ENCODE peak calls at places on chromosomes 7 and 10, in eight cellular contexts. One of them, this sample, is unnamed.

GRCh38 chr7:142607351-142607750 is 141.9 kb upstream of the PRSS1 start:
- DNase-seq in HCT116: no peak
- DNase-seq in body of pancreas: no peak
- DNase-seq in breast epithelium: no peak
- DNase-seq in IMR-90: no peak
- DNase-seq in esophagus muscularis mucosa: no peak
- DNase-seq in heart left ventricle: no peak
- DNase-seq in tibial nerve: no peak
- DNase-seq in this sample: no peak

GRCh38 chr10:77846718-77847311 is 79.7 kb downstream of the DLG5 start:
- DNase-seq in HCT116: peak; percentile 16
- DNase-seq in body of pancreas: peak; percentile 82
- DNase-seq in breast epithelium: peak; percentile 74
- DNase-seq in IMR-90: peak; percentile 66
- DNase-seq in esophagus muscularis mucosa: no peak
- DNase-seq in heart left ventricle: peak; percentile 74
- DNase-seq in tibial nerve: peak; percentile 76
- DNase-seq in this sample: peak; percentile 85

GRCh38 chr10:120209124-120209523 is 247.9 kb upstream of the PLPP4 start:
- DNase-seq in HCT116: no peak
- DNase-seq in body of pancreas: no peak
- DNase-seq in breast epithelium: no peak
- DNase-seq in IMR-90: no peak
- DNase-seq in esophagus muscularis mucosa: no peak
- DNase-seq in heart left ventricle: no peak
- DNase-seq in tibial nerve: no peak
- DNase-seq in this sample: no peak

GRCh38 chr10:80266513-80266863 is 23.0 kb downstream of the MAT1A start:
- DNase-seq in HCT116: no peak
- DNase-seq in body of pancreas: no peak
- DNase-seq in breast epithelium: no peak
- DNase-seq in IMR-90: no peak
- DNase-seq in esophagus muscularis mucosa: no peak
- DNase-seq in heart left ventricle: no peak
- DNase-seq in tibial nerve: no peak
- DNase-seq in this sample: no peak

GRCh38 chr10:80497187-80498038 is 40.3 kb upstream of the SH2D4B start:
- DNase-seq in HCT116: no peak
- DNase-seq in body of pancreas: no peak
- DNase-seq in breast epithelium: no peak
- DNase-seq in IMR-90: peak; percentile 72
- DNase-seq in esophagus muscularis mucosa: no peak
- DNase-seq in heart left ventricle: peak; percentile 78
- DNase-seq in tibial nerve: no peak
- DNase-seq in this sample: peak; percentile 64

GRCh38 chr10:12144538-12144937 is 15.1 kb downstream of the SEC61A2 start:
- DNase-seq in HCT116: no peak
- DNase-seq in body of pancreas: no peak
- DNase-seq in breast epithelium: no peak
- DNase-seq in IMR-90: no peak
- DNase-seq in esophagus muscularis mucosa: no peak
- DNase-seq in heart left ventricle: no peak
- DNase-seq in tibial nerve: no peak
- DNase-seq in this sample: no peak

GRCh38 chr10:64261676-64262075 is 740.5 kb downstream of the REEP3 start:
- DNase-seq in HCT116: no peak
- DNase-seq in body of pancreas: no peak
- DNase-seq in breast epithelium: no peak
- DNase-seq in IMR-90: no peak
- DNase-seq in esophagus muscularis mucosa: no peak
- DNase-seq in heart left ventricle: no peak
- DNase-seq in tibial nerve: no peak
- DNase-seq in this sample: no peak

GRCh38 chr7:2675256-2675764 is 12.7 kb upstream of the AMZ1 start:
- DNase-seq in HCT116: no peak
- DNase-seq in body of pancreas: no peak
- DNase-seq in breast epithelium: no peak
- DNase-seq in IMR-90: no peak
- DNase-seq in esophagus muscularis mucosa: no peak
- DNase-seq in heart left ventricle: no peak
- DNase-seq in tibial nerve: no peak
- DNase-seq in this sample: no peak

GRCh38 chr10:23094786-23095403 is 484 bp upstream of the MSRB2 start:
- DNase-seq in HCT116: no peak
- DNase-seq in body of pancreas: no peak
- DNase-seq in breast epithelium: no peak
- DNase-seq in IMR-90: peak; percentile 4
- DNase-seq in esophagus muscularis mucosa: no peak
- DNase-seq in heart left ventricle: no peak
- DNase-seq in tibial nerve: no peak
- DNase-seq in this sample: no peak

DNA sequence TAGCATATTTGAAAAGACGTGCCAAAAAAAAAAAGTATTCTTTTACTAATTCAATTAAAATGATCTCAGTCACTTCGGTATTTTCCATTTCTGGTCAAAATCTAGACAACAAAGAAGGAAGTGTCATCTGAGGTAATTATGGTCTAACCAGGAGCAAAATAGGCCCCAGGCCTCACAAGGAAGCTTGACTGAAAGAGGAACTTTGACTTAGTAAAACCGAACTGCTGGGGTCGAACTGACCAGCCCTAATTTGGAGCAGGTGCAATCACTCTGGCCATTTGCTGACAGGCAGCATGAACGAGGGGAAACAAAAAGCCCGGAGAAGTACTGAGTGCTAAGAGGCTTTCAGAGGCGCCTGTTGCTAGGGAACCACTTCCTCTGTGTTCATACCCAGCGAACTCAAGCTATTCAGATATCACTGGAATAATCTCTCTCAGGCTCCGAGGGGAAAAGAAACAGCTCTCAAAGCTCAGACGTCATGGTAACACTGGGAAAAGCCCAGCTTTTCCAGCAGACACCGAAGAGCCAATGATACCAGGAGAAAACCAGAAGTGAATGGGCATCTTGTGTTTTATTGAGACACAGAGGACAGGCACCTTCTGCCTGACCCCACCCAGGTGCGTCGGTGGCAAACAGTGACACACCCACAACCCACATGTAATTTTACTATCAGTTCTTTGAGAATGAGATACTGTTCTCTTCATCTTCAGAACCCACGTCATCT is 126.5 kb downstream of the FAM107B start:
- DNase-seq in HCT116: no peak
- DNase-seq in body of pancreas: peak; percentile 52
- DNase-seq in breast epithelium: peak; percentile 62
- DNase-seq in IMR-90: peak; percentile 65
- DNase-seq in esophagus muscularis mucosa: no peak
- DNase-seq in heart left ventricle: peak; percentile 85
- DNase-seq in tibial nerve: peak; percentile 59
- DNase-seq in this sample: peak; percentile 86
- H3K4me3 ChIP-seq in HCT116: no peak overlapping the region
- H3K4me3 ChIP-seq in body of pancreas: no peak overlapping the region
- H3K4me3 ChIP-seq in breast epithelium: no peak overlapping the region
- H3K4me3 ChIP-seq in IMR-90: no peak overlapping the region
- H3K4me3 ChIP-seq in esophagus muscularis mucosa: peak overlapping the region; percentile 22
- H3K4me3 ChIP-seq in heart left ventricle: no peak overlapping the region
- H3K4me3 ChIP-seq in tibial nerve: no peak overlapping the region
- H3K4me3 ChIP-seq in this sample: peak overlapping the region; percentile 0

GRCh38 chr10:17228081-17229015 is at the start of gene VIM:
- DNase-seq in HCT116: peak; percentile 84
- DNase-seq in body of pancreas: peak; percentile 76
- DNase-seq in breast epithelium: peak; percentile 71
- DNase-seq in IMR-90: peak; percentile 96
- DNase-seq in esophagus muscularis mucosa: peak; percentile 97
- DNase-seq in heart left ventricle: peak; percentile 93
- DNase-seq in tibial nerve: peak; percentile 88
- DNase-seq in this sample: peak; percentile 93
- TF ChIP-seq POLR2A in HCT116: no peak
- TF ChIP-seq POLR2A in body of pancreas: peak; percentile 46
- TF ChIP-seq POLR2A in breast epithelium: no peak
- TF ChIP-seq POLR2A in IMR-90: peak; percentile 68
- TF ChIP-seq POLR2A in esophagus muscularis mucosa: no peak
- TF ChIP-seq POLR2A in heart left ventricle: peak; percentile 67
- TF ChIP-seq POLR2A in tibial nerve: peak; percentile 37
- TF ChIP-seq POLR2A in this sample: peak; percentile 83

DNA sequence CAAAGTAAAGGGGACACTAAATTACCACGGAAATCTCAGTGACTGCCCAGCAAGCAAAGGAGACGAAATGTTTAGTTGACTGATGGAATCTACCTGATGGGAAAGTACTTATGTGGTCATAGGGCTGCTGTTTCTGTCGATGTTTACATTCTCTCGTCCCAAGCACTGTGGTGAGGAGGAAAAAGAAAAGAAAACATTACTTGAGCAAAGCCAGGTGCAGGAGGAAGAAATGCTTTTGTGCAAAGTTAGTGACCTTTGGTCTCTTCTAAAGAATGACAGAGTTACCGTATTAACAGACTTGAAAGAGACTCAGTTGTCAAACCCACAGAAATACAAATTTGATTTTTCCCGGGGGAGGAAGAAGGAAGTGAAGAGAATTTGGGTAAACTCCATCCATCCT is 43.3 kb upstream of the FMC1 start:
- DNase-seq in HCT116: no peak
- DNase-seq in body of pancreas: no peak
- DNase-seq in breast epithelium: no peak
- DNase-seq in IMR-90: peak; percentile 2
- DNase-seq in esophagus muscularis mucosa: no peak
- DNase-seq in heart left ventricle: no peak
- DNase-seq in tibial nerve: no peak
- DNase-seq in this sample: no peak
- H3K27ac ChIP-seq in HCT116: no peak overlapping the region
- H3K27ac ChIP-seq in body of pancreas: peak overlapping the region; percentile 27
- H3K27ac ChIP-seq in breast epithelium: no peak overlapping the region
- H3K27ac ChIP-seq in IMR-90: no peak overlapping the region
- H3K27ac ChIP-seq in esophagus muscularis mucosa: no peak overlapping the region
- H3K27ac ChIP-seq in heart left ventricle: no peak overlapping the region
- H3K27ac ChIP-seq in tibial nerve: no peak overlapping the region
- H3K27ac ChIP-seq in this sample: no peak overlapping the region

GRCh38 chr7:110673148-110673547 is 417.8 kb upstream of the LRRN3 start:
- DNase-seq in HCT116: no peak
- DNase-seq in body of pancreas: no peak
- DNase-seq in breast epithelium: no peak
- DNase-seq in IMR-90: no peak
- DNase-seq in esophagus muscularis mucosa: no peak
- DNase-seq in heart left ventricle: no peak
- DNase-seq in tibial nerve: no peak
- DNase-seq in this sample: no peak
- H3K4me3 ChIP-seq in HCT116: no peak overlapping the region
- H3K4me3 ChIP-seq in body of pancreas: no peak overlapping the region
- H3K4me3 ChIP-seq in breast epithelium: no peak overlapping the region
- H3K4me3 ChIP-seq in IMR-90: no peak overlapping the region
- H3K4me3 ChIP-seq in esophagus muscularis mucosa: no peak overlapping the region
- H3K4me3 ChIP-seq in heart left ventricle: no peak overlapping the region
- H3K4me3 ChIP-seq in tibial nerve: no peak overlapping the region
- H3K4me3 ChIP-seq in this sample: no peak overlapping the region

DNA sequence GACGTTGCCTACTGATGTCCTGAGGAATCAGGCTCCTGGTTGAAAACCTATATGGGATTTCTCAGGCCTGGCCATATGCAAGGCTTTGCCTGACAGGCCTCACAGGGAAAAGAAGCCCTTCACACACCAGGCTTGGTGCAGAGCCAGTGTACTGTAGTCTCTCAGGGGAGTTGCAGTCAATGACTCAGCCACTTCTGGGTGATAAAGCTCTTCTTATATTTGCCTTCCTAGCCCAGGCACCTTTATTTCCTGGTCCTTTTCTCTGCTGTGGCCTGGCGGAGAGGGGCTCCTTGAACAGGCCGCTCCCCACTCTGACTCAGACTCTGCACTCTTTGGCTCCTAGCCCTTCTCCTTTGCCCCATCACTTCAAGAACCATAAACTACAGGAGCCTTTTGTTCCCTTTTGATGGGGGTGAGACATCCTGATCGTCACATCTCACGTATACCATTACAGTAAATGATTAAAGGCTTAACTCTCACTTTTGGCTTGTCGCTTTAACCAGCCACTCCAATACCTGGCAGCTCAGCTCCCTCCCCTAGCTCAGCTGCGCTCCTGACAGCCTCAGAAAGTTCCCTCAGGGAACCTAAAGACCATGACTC is 33.5 kb downstream of the DPY19L1 start:
- DNase-seq in HCT116: peak; percentile 99
- DNase-seq in body of pancreas: peak; percentile 64
- DNase-seq in breast epithelium: no peak
- DNase-seq in IMR-90: peak; percentile 90
- DNase-seq in esophagus muscularis mucosa: no peak
- DNase-seq in heart left ventricle: peak; percentile 51
- DNase-seq in tibial nerve: no peak
- DNase-seq in this sample: no peak
- TF ChIP-seq POLR2A in HCT116: no peak
- TF ChIP-seq POLR2A in body of pancreas: no peak
- TF ChIP-seq POLR2A in breast epithelium: no peak
- TF ChIP-seq POLR2A in IMR-90: no peak
- TF ChIP-seq POLR2A in esophagus muscularis mucosa: no peak
- TF ChIP-seq POLR2A in heart left ventricle: no peak
- TF ChIP-seq POLR2A in tibial nerve: no peak
- TF ChIP-seq POLR2A in this sample: no peak

GRCh38 chr10:126013489-126014281 is 117.3 kb downstream of the FANK1 start:
- DNase-seq in HCT116: no peak
- DNase-seq in body of pancreas: peak; percentile 20
- DNase-seq in breast epithelium: no peak
- DNase-seq in IMR-90: peak; percentile 96
- DNase-seq in esophagus muscularis mucosa: no peak
- DNase-seq in heart left ventricle: no peak
- DNase-seq in tibial nerve: no peak
- DNase-seq in this sample: no peak

GRCh38 chr10:126012485-126012884 is 116.1 kb downstream of the FANK1 start:
- DNase-seq in HCT116: no peak
- DNase-seq in body of pancreas: no peak
- DNase-seq in breast epithelium: no peak
- DNase-seq in IMR-90: peak; percentile 10
- DNase-seq in esophagus muscularis mucosa: no peak
- DNase-seq in heart left ventricle: no peak
- DNase-seq in tibial nerve: no peak
- DNase-seq in this sample: no peak

GRCh38 chr10:126009590-126009989 is 113.2 kb downstream of the FANK1 start:
- DNase-seq in HCT116: no peak
- DNase-seq in body of pancreas: no peak
- DNase-seq in breast epithelium: no peak
- DNase-seq in IMR-90: no peak
- DNase-seq in esophagus muscularis mucosa: no peak
- DNase-seq in heart left ventricle: no peak
- DNase-seq in tibial nerve: no peak
- DNase-seq in this sample: no peak

GRCh38 chr10:126014309-126014708 is 117.9 kb downstream of the FANK1 start:
- DNase-seq in HCT116: no peak
- DNase-seq in body of pancreas: no peak
- DNase-seq in breast epithelium: no peak
- DNase-seq in IMR-90: peak; percentile 78
- DNase-seq in esophagus muscularis mucosa: no peak
- DNase-seq in heart left ventricle: no peak
- DNase-seq in tibial nerve: no peak
- DNase-seq in this sample: no peak

GRCh38 chr10:126011995-126012394 is 115.6 kb downstream of the FANK1 start:
- DNase-seq in HCT116: no peak
- DNase-seq in body of pancreas: no peak
- DNase-seq in breast epithelium: no peak
- DNase-seq in IMR-90: no peak
- DNase-seq in esophagus muscularis mucosa: no peak
- DNase-seq in heart left ventricle: no peak
- DNase-seq in tibial nerve: no peak
- DNase-seq in this sample: no peak
- H3K27ac ChIP-seq in HCT116: no peak overlapping the region
- H3K27ac ChIP-seq in body of pancreas: no peak overlapping the region
- H3K27ac ChIP-seq in breast epithelium: no peak overlapping the region
- H3K27ac ChIP-seq in IMR-90: no peak overlapping the region
- H3K27ac ChIP-seq in esophagus muscularis mucosa: no peak overlapping the region
- H3K27ac ChIP-seq in heart left ventricle: no peak overlapping the region
- H3K27ac ChIP-seq in tibial nerve: no peak overlapping the region
- H3K27ac ChIP-seq in this sample: no peak overlapping the region

This sample was measured in adrenal gland.